ENCODE peak calls at places on chromosomes 7 and 10, in four cellular contexts. Y, Q, L and V are unnamed samples.
A peak's percentile ranks its signal among the peaks of the same experiment; 100 is the strongest.

GRCh38 chr7:143305423-143306070 is 10.4 kb upstream of the CLCN1 start:
- DNase-seq in Q (peak; percentile 79), Y (peak; percentile 17), L (peak; percentile 56), V (peak; percentile 47)

GRCh38 chr10:84825330-84825729 is 496.9 kb downstream of the CCSER2 start:
- DNase-seq in Q (no peak), Y (peak; percentile 12), L (no peak), V (no peak)

GRCh38 chr7:151251328-151251925 is 2.9 kb upstream of the SMARCD3 start:
- DNase-seq in L (no peak), Q (no peak), Y (peak; percentile 65), V (no peak)

GRCh38 chr10:98295907-98296306 is 27.9 kb upstream of the LOXL4 start:
- DNase-seq in Q (no peak), Y (peak; percentile 48), L (no peak), V (no peak)

GRCh38 chr7:64999165-65000004 is 7.1 kb downstream of the ERV3-1 start:
- DNase-seq in Q (no peak), Y (no peak), L (no peak), V (no peak)

GRCh38 chr10:122276611-122277205 is 5.6 kb downstream of the BTBD16 start:
- DNase-seq in Q (peak; percentile 70), L (no peak), Y (no peak), V (no peak)

GRCh38 chr7:157389951-157390730 is 53.3 kb downstream of the DNAJB6 start:
- DNase-seq in Q (no peak), L (peak; percentile 11), Y (no peak), V (peak; percentile 75)

GRCh38 chr10:5480162-5480931 is 19.0 kb downstream of the CALML5 start:
- DNase-seq in L (no peak), Y (no peak), Q (peak; percentile 28), V (no peak)

GRCh38 chr7:94174956-94175355 is 170.8 kb upstream of the BET1 start:
- DNase-seq in L (no peak), Q (no peak), Y (no peak), V (no peak)

GRCh38 chr10:408223-408622 is 273.0 kb downstream of the ZMYND11 start:
- DNase-seq in Q (no peak), Y (no peak), L (no peak), V (no peak)

GRCh38 chr7:104584620-104585019 is 256.2 kb downstream of the LHFPL3 start:
- DNase-seq in L (no peak), Y (no peak), Q (no peak), V (no peak)